ENCODE peak calls at places on chromosomes 3 and 15, in ten cellular contexts. S is CD4-positive, CD25-positive, alpha-beta regulatory T cell; E is ureter; G is body of pancreas; P is NCI-H1092; W is sciatic nerve; I is IMR-90; B is right cardiac atrium; D is fibroblast of lung; X is SW 1271. R is an unnamed sample.

GRCh38 chr3:184815046-184815930 is 3.3 kb downstream of the VPS8 start:
- DNase-seq in S (no peak), E (no peak), G (no peak), P (no peak), W (no peak), I (peak; percentile 96), B (no peak), D (peak; percentile 91), X (no peak), R (no peak)

GRCh38 chr3:142944346-142944745 is 19.1 kb downstream of the PAQR9 start:
- DNase-seq in S (no peak), E (no peak), G (no peak), P (no peak), W (no peak), I (no peak), B (no peak), D (no peak), X (no peak), R (no peak)

GRCh38 chr3:116661196-116661595 is 48.4 kb upstream of the TUSC7 start:
- DNase-seq in S (no peak), E (no peak), G (no peak), P (no peak), W (no peak), I (no peak), B (no peak), D (no peak), X (no peak), R (no peak)

GRCh38 chr3:188431553-188431952 is 277.6 kb downstream of the LPP start:
- DNase-seq in S (no peak), E (no peak), G (no peak), P (no peak), W (no peak), I (peak; percentile 51), B (no peak), D (peak; percentile 33), X (peak; percentile 10), R (no peak)

GRCh38 chr3:111747490-111747889 is 111.6 kb upstream of the PHLDB2 start:
- DNase-seq in S (no peak), E (no peak), G (no peak), P (no peak), W (no peak), I (peak; percentile 73), B (no peak), D (no peak), X (no peak), R (no peak)

GRCh38 chr15:39555885-39556284 is 25.0 kb upstream of the THBS1 start:
- DNase-seq in S (no peak), E (no peak), G (no peak), P (no peak), W (no peak), I (peak; percentile 20), B (peak; percentile 26), D (peak; percentile 15), X (no peak), R (no peak)

GRCh38 chr15:70856177-70856883 is 2.4 kb upstream of the LARP6 start:
- DNase-seq in S (no peak), E (no peak), G (no peak), P (no peak), W (no peak), I (peak; percentile 56), B (no peak), D (peak; percentile 51), X (no peak), R (no peak)

GRCh38 chr3:99704417-99704816 is 66.0 kb downstream of the COL8A1 start:
- DNase-seq in S (no peak), E (no peak), G (no peak), P (no peak), W (no peak), I (no peak), B (no peak), D (no peak), X (no peak), R (no peak)

GRCh38 chr3:122974764-122975162 is 52.8 kb downstream of the SEMA5B start:
- DNase-seq in S (no peak), E (no peak), G (peak; percentile 25), P (no peak), W (no peak), I (peak; percentile 54), B (peak; percentile 48), D (peak; percentile 46), X (no peak), R (no peak)

GRCh38 chr15:22952826-22953579 is 27.2 kb downstream of the CYFIP1 start:
- DNase-seq in S (no peak), E (no peak), G (no peak), P (no peak), W (no peak), I (no peak), B (no peak), D (peak; percentile 69), X (no peak), R (no peak)

GRCh38 chr3:64319391-64319790 is 94.1 kb upstream of the PRICKLE2 start:
- DNase-seq in S (no peak), E (no peak), G (no peak), P (no peak), W (no peak), I (no peak), B (no peak), D (no peak), X (no peak), R (no peak)

GRCh38 chr3:190279690-190280089 is 42.6 kb downstream of the CLDN1 start:
- DNase-seq in S (no peak), E (no peak), G (no peak), P (no peak), W (no peak), I (no peak), B (no peak), D (no peak), X (no peak), R (no peak)

GRCh38 chr3:128442070-128442469 is 24.6 kb downstream of the DNAJB8 start:
- DNase-seq in S (no peak), E (no peak), G (no peak), P (no peak), W (no peak), I (no peak), B (no peak), D (no peak), X (no peak), R (no peak)

GRCh38 chr3:31903686-31904431 is 77.2 kb downstream of the OSBPL10 start:
- DNase-seq in S (no peak), E (no peak), G (no peak), P (no peak), W (no peak), I (no peak), B (no peak), D (no peak), X (no peak), R (peak; percentile 66)

GRCh38 chr3:172511783-172512357 is 11.4 kb downstream of the TNFSF10 start:
- DNase-seq in S (no peak), E (no peak), G (no peak), P (no peak), W (no peak), I (no peak), B (no peak), D (no peak), X (no peak), R (no peak)

GRCh38 chr3:169390310-169390731 is 273.2 kb downstream of the MECOM start:
- DNase-seq in S (no peak), E (no peak), G (peak; percentile 30), P (no peak), W (no peak), I (no peak), B (no peak), D (no peak), X (peak; percentile 13), R (no peak)

GRCh38 chr3:3110299-3110630 is at the start of gene IL5RA:
- DNase-seq in S (no peak), E (no peak), G (no peak), P (peak; percentile 8), W (no peak), I (no peak), B (no peak), D (peak; percentile 15), X (no peak), R (no peak)

GRCh38 chr15:27057904-27058645 is 87.1 kb downstream of the GABRG3 start:
- DNase-seq in S (no peak), E (no peak), G (no peak), P (no peak), W (no peak), I (no peak), B (no peak), D (peak; percentile 15), X (no peak), R (no peak)

GRCh38 chr3:13308406-13308805 is 111.7 kb downstream of the NUP210 start:
- DNase-seq in S (no peak), E (no peak), G (peak; percentile 74), P (no peak), W (no peak), I (peak; percentile 38), B (no peak), D (peak; percentile 11), X (peak; percentile 51), R (peak; percentile 24)

GRCh38 chr3:97830627-97831026 is 8.8 kb downstream of the CRYBG3 start:
- DNase-seq in S (no peak), E (no peak), G (no peak), P (no peak), W (no peak), I (no peak), B (no peak), D (no peak), X (no peak), R (no peak)

GRCh38 chr3:13854492-13854891 is 25.4 kb downstream of the WNT7A start:
- DNase-seq in S (no peak), E (no peak), G (no peak), P (no peak), W (no peak), I (no peak), B (no peak), D (no peak), X (no peak), R (no peak)

GRCh38 chr15:40999190-40999589 is 45.9 kb downstream of the CHAC1 start:
- DNase-seq in S (no peak), E (no peak), G (no peak), P (no peak), W (no peak), I (peak; percentile 98), B (no peak), D (peak; percentile 62), X (peak; percentile 40), R (no peak)